ENCODE peak calls at places on chromosomes 16 and 17, in seven cellular contexts. Y is cardiac fibroblast, O is colonic mucosa, G is fibroblast of the aortic adventitia, V is BJ, B is lower lobe of right lung, K is testis. T is an unnamed sample.

GRCh38 chr16:90047714-90048346 is 28.6 kb upstream of the DBNDD1 start:
- DNase-seq in Y (peak), O (no peak), G (no peak), V (no peak), B (no peak), K (no peak), T (no peak)

GRCh38 chr17:43356999-43357398 is 41.8 kb upstream of the ARL4D start:
- DNase-seq in Y (peak), O (no peak), G (peak), V (no peak), B (no peak), K (no peak), T (peak)

GRCh38 chr16:84739349-84740124 is 39.7 kb downstream of the USP10 start:
- DNase-seq in Y (peak), O (no peak), G (peak), V (peak), B (no peak), K (no peak), T (peak)

GRCh38 chr17:7019839-7020519 is 2.9 kb upstream of the BCL6B start:
- DNase-seq in Y (peak), O (peak), G (peak), V (no peak), B (peak), K (peak), T (no peak)

GRCh38 chr17:20784100-20784665 is 204.7 kb downstream of the CDRT15L2 start:
- DNase-seq in Y (no peak), O (no peak), G (no peak), V (no peak), B (no peak), K (no peak), T (no peak)

GRCh38 chr16:84832488-84833141 is 12.8 kb downstream of the CRISPLD2 start:
- DNase-seq in Y (peak), O (peak), G (peak), V (peak), B (peak), K (peak), T (peak)

GRCh38 chr16:73337371-73337770 is 289.4 kb upstream of the ZFHX3 start:
- DNase-seq in Y (no peak), O (no peak), G (no peak), V (no peak), B (no peak), K (no peak), T (no peak)

GRCh38 chr17:3221850-3222249 is 14.4 kb downstream of the OR1A1 start:
- DNase-seq in Y (no peak), O (no peak), G (no peak), V (no peak), B (no peak), K (no peak), T (no peak)

GRCh38 chr16:4477966-4478365 is 1.8 kb downstream of the HMOX2 start:
- DNase-seq in Y (peak), O (no peak), G (peak), V (no peak), B (no peak), K (no peak), T (no peak)

GRCh38 chr17:32697728-32698625 is 178.9 kb downstream of the MYO1D start:
- DNase-seq in Y (no peak), O (no peak), G (no peak), V (no peak), B (no peak), K (no peak), T (no peak)

GRCh38 chr16:15466886-15467781 is 32.7 kb downstream of the BMERB1 start:
- DNase-seq in Y (no peak), O (no peak), G (peak), V (no peak), B (no peak), K (no peak), T (no peak)

GRCh38 chr16:9441021-9441420 is 349.6 kb downstream of the HAPSTR1 start:
- DNase-seq in Y (no peak), O (peak), G (no peak), V (no peak), B (no peak), K (no peak), T (no peak)

GRCh38 chr17:488993-489757 is 136.6 kb upstream of the RPH3AL start:
- DNase-seq in Y (peak), O (no peak), G (no peak), V (no peak), B (peak), K (no peak), T (no peak)

GRCh38 chr16:30697264-30698138 is 1.5 kb upstream of the SRCAP start:
- DNase-seq in Y (peak), O (no peak), G (no peak), V (no peak), B (no peak), K (peak), T (no peak)

GRCh38 chr17:37177234-37177633 is 198.6 kb upstream of the C17orf78 start:
- DNase-seq in Y (no peak), O (no peak), G (no peak), V (no peak), B (no peak), K (no peak), T (no peak)

GRCh38 chr17:61409301-61410099 is 9.9 kb downstream of the TBX2 start:
- DNase-seq in Y (peak), O (peak), G (peak), V (no peak), B (peak), K (peak), T (no peak)

GRCh38 chr17:44360826-44361225 is 2.8 kb downstream of the FAM171A2 start:
- DNase-seq in Y (peak), O (no peak), G (peak), V (no peak), B (no peak), K (peak), T (peak)

GRCh38 chr17:77465358-77466041 is 324.7 kb downstream of the SEC14L1 start:
- DNase-seq in Y (peak), O (peak), G (peak), V (no peak), B (peak), K (peak), T (no peak)

GRCh38 chr16:72785886-72786285 is 262.0 kb downstream of the ZFHX3 start:
- DNase-seq in Y (peak), O (no peak), G (peak), V (no peak), B (no peak), K (no peak), T (no peak)

GRCh38 chr16:11794447-11794846 is 2.6 kb downstream of the ZC3H7A start:
- DNase-seq in Y (no peak), O (no peak), G (no peak), V (no peak), B (no peak), K (no peak), T (no peak)

GRCh38 chr17:40038882-40039513 is 15.2 kb downstream of the MED24 start:
- DNase-seq in Y (peak), O (no peak), G (peak), V (peak), B (no peak), K (peak), T (peak)
- TF ChIP-seq CTCF in Y (peak), O (peak), G (peak), V (peak), B (peak), K (peak), T (peak)

GRCh38 chr17:58328195-58329034 is at the start of gene TSPOAP1:
- DNase-seq in Y (no peak), O (no peak), G (no peak), V (no peak), B (peak), K (no peak), T (no peak)
- H3K4me3 ChIP-seq in Y (no peak), O (no peak), G (no peak), V (no peak), B (peak), K (no peak), T (no peak)

GRCh38 chr16:88287219-88287618 is 95.5 kb upstream of the ZNF469 start:
- DNase-seq in Y (no peak), O (no peak), G (peak), V (no peak), B (no peak), K (peak), T (no peak)
- TF ChIP-seq CTCF in Y (peak), O (peak), G (peak), V (peak), B (no peak), K (no peak), T (peak)

GRCh38 chr16:27191352-27191924 is 11.9 kb upstream of the KDM8 start:
- DNase-seq in Y (no peak), O (no peak), G (no peak), V (no peak), B (peak), K (no peak), T (no peak)
- H3K4me3 ChIP-seq in Y (no peak), O (no peak), G (no peak), V (no peak), B (no peak), K (no peak), T (no peak)

DNA sequence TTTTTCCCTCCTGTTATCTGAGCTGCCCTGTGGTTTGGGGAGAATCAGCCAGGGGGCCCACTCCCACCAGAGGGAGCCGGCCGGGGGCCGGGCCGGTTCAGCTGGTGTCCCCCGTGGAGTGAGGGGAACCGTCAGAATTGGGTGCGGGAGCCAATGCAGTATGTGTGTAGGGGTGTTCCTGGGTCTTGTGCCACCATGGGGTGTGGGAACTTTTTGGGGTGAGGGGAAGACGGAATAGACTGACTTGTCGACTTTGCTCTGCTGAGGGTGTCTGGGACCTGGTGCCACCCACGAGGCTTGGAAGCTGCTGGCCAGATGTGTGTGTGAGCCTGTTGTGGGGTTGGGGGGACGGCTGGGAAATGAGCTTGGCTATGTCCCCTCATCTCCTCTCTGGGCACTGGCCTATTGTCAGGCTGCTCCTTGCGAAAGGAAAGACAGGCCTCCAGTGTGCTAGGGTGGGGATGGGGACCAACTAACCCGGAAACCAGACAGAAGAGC is 9.9 kb downstream of the RARA start:
- DNase-seq in Y (no peak), O (peak), G (no peak), V (no peak), B (peak), K (no peak), T (no peak)
- TF ChIP-seq CTCF in Y (peak), O (no peak), G (peak), V (peak), B (no peak), K (no peak), T (no peak)

DNA sequence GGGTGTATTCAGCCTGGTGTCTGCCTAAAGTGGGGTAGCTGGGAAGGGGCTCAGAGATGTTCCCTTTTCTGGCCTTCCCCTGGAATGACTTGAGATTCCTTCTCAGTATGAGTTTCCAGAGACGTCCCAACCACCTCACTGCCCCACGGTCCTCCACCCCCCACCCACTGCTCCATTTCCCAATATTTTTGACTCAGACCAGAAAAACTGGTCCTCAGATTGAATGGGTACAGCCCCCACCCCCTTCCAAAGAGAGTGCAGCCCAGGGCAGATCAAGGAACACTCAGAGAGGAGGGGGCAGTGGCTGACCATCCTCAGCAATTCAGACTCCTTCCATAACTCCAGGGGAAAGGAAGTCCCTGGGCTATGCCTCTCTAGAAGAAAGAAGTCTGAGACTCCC is 3.2 kb downstream of the ACLY start:
- DNase-seq in Y (no peak), O (no peak), G (no peak), V (no peak), B (no peak), K (no peak), T (no peak)
- H3K4me3 ChIP-seq in Y (no peak), O (no peak), G (no peak), V (no peak), B (no peak), K (no peak), T (no peak)

T was measured in AG04449.